ENCODE peak calls at places on chromosomes 3 and 15, in ten cellular contexts. F is foreskin fibroblast; Y is kidney tubule cell; E is NCI-H1694 treated with DMSO at 0.1 percent for 48 hours; A is SJSA1; H is activated gamma-delta T cell treated with Interleukin-2 at 50 U/mL for 16 hours; U is NCI-H774; Z is stimulated activated naive CD8-positive, alpha-beta T cell treated with anti-CD3 and anti-CD28 coated beads, Interleukin-15, Interleukin-2, amounts not matched to agents 100 U/mL and 50 U/mL, for 24 hours; K is ovary; Q is activated T-cell treated with anti-CD3 and anti-CD28 coated beads for 1 hour. O is an unnamed sample.
A peak's percentile ranks its signal among the peaks of the same experiment; 100 is the strongest.

GRCh38 chr3:58250093-58250707 is 12.6 kb downstream of the ABHD6 start:
- DNase-seq in F (no peak), Y (no peak), E (no peak), A (no peak), H (no peak), U (no peak), Z (no peak), K (no peak), Q (no peak), O (no peak)

GRCh38 chr3:8739757-8740508 is 6.3 kb downstream of the CAV3 start:
- DNase-seq in F (peak; percentile 83), Y (peak; percentile 97), E (no peak), A (peak; percentile 74), H (no peak), U (no peak), Z (peak; percentile 4), K (no peak), Q (no peak), O (no peak)

GRCh38 chr3:12978682-12979081 is 94.5 kb downstream of the IQSEC1 start:
- DNase-seq in F (no peak), Y (no peak), E (no peak), A (no peak), H (no peak), U (no peak), Z (no peak), K (no peak), Q (no peak), O (no peak)

GRCh38 chr3:27244374-27244773 is 124.8 kb downstream of the NEK10 start:
- DNase-seq in F (no peak), Y (no peak), E (no peak), A (no peak), H (no peak), U (no peak), Z (no peak), K (no peak), Q (no peak), O (no peak)

GRCh38 chr15:52103217-52104207 is 9.1 kb downstream of the BCL2L10 start:
- DNase-seq in F (peak; percentile 94), Y (peak; percentile 92), E (no peak), A (peak; percentile 69), H (no peak), U (no peak), Z (no peak), K (peak; percentile 47), Q (no peak), O (no peak)

GRCh38 chr3:48928679-48929078 is 10.0 kb downstream of the ARIH2 start:
- DNase-seq in F (no peak), Y (no peak), E (no peak), A (no peak), H (no peak), U (no peak), Z (no peak), K (no peak), Q (no peak), O (no peak)

GRCh38 chr15:53833134-53833624 is 73.7 kb upstream of the WDR72 start:
- DNase-seq in F (no peak), Y (peak; percentile 59), E (no peak), A (peak; percentile 25), H (no peak), U (no peak), Z (no peak), K (no peak), Q (no peak), O (no peak)

GRCh38 chr15:51697150-51697549 is 15.8 kb downstream of the SCG3 start:
- DNase-seq in F (no peak), Y (no peak), E (no peak), A (no peak), H (no peak), U (no peak), Z (no peak), K (no peak), Q (no peak), O (no peak)

GRCh38 chr3:150975096-150975991 is 2.8 kb upstream of the CLRN1 start:
- DNase-seq in F (no peak), Y (no peak), E (no peak), A (no peak), H (no peak), U (no peak), Z (no peak), K (no peak), Q (no peak), O (no peak)

GRCh38 chr15:62506217-62506805 is 341.2 kb upstream of the C2CD4B start:
- DNase-seq in F (peak; percentile 59), Y (peak; percentile 56), E (no peak), A (peak; percentile 82), H (no peak), U (no peak), Z (no peak), K (no peak), Q (no peak), O (no peak)

GRCh38 chr3:152443212-152444023 is 174.7 kb downstream of the MBNL1 start:
- DNase-seq in F (no peak), Y (no peak), E (no peak), A (no peak), H (no peak), U (no peak), Z (no peak), K (no peak), Q (no peak), O (no peak)

GRCh38 chr3:135944831-135945230 is 20.7 kb upstream of the PPP2R3A start:
- DNase-seq in F (no peak), Y (no peak), E (peak; percentile 2), A (no peak), H (no peak), U (no peak), Z (no peak), K (no peak), Q (no peak), O (no peak)

GRCh38 chr3:52343946-52344600 is 28.0 kb downstream of the DNAH1 start:
- DNase-seq in F (no peak), Y (no peak), E (no peak), A (no peak), H (no peak), U (no peak), Z (no peak), K (no peak), Q (no peak), O (no peak)

GRCh38 chr15:68653031-68653635 is 74.3 kb downstream of the CORO2B start:
- DNase-seq in F (no peak), Y (no peak), E (no peak), A (no peak), H (no peak), U (no peak), Z (no peak), K (peak; percentile 12), Q (no peak), O (no peak)

GRCh38 chr3:25455316-25456232 is 27.5 kb downstream of the RARB start:
- DNase-seq in F (peak; percentile 78), Y (peak; percentile 56), E (peak; percentile 31), A (peak; percentile 53), H (no peak), U (no peak), Z (no peak), K (no peak), Q (no peak), O (no peak)

GRCh38 chr3:82448320-82448719 is 686.9 kb upstream of the GBE1 start:
- DNase-seq in F (no peak), Y (no peak), E (no peak), A (no peak), H (no peak), U (no peak), Z (no peak), K (no peak), Q (no peak), O (no peak)

GRCh38 chr3:18656410-18656809 is 231.3 kb upstream of the SATB1 start:
- DNase-seq in F (no peak), Y (no peak), E (no peak), A (no peak), H (no peak), U (no peak), Z (no peak), K (no peak), Q (no peak), O (no peak)

GRCh38 chr3:126034481-126035361 is 49.2 kb downstream of the SLC41A3 start:
- DNase-seq in F (no peak), Y (peak; percentile 15), E (no peak), A (no peak), H (no peak), U (no peak), Z (no peak), K (no peak), Q (no peak), O (no peak)

GRCh38 chr3:51862886-51863285 is 1.5 kb downstream of the IQCF2 start:
- DNase-seq in F (no peak), Y (no peak), E (no peak), A (no peak), H (no peak), U (no peak), Z (no peak), K (no peak), Q (no peak), O (no peak)

GRCh38 chr3:34859741-34860140 is 779.6 kb upstream of the ARPP21 start:
- DNase-seq in F (no peak), Y (no peak), E (no peak), A (no peak), H (no peak), U (no peak), Z (no peak), K (no peak), Q (no peak), O (no peak)

GRCh38 chr3:100103558-100104441 is 10.5 kb downstream of the FILIP1L start:
- DNase-seq in F (peak; percentile 69), Y (peak; percentile 70), E (peak; percentile 56), A (peak; percentile 78), H (no peak), U (peak; percentile 35), Z (peak; percentile 22), K (no peak), Q (no peak), O (no peak)

GRCh38 chr15:58498821-58499580 is 67.2 kb downstream of the LIPC start:
- DNase-seq in F (peak; percentile 96), Y (peak; percentile 99), E (no peak), A (peak; percentile 96), H (no peak), U (no peak), Z (no peak), K (no peak), Q (no peak), O (no peak)

GRCh38 chr15:66504563-66505429 is at the start of the genes RPL4 and ZWILCH:
- DNase-seq in F (peak; percentile 76), Y (peak; percentile 94), E (peak; percentile 57), A (peak; percentile 97), H (peak; percentile 77), U (peak; percentile 71), Z (peak; percentile 81), K (peak; percentile 84), Q (peak; percentile 69), O (peak; percentile 72)

GRCh38 chr15:33068531-33068990 is 126.0 kb downstream of the FMN1 start:
- DNase-seq in F (peak; percentile 60), Y (peak; percentile 96), E (no peak), A (peak; percentile 71), H (no peak), U (peak; percentile 62), Z (no peak), K (no peak), Q (no peak), O (no peak)

GRCh38 chr15:29554531-29554930 is 267.7 kb downstream of the TJP1 start:
- DNase-seq in F (peak; percentile 18), Y (no peak), E (no peak), A (no peak), H (no peak), U (no peak), Z (no peak), K (no peak), Q (no peak), O (no peak)

GRCh38 chr3:166013073-166013679 is 176.0 kb upstream of the BCHE start:
- DNase-seq in F (no peak), Y (peak; percentile 50), E (peak; percentile 34), A (no peak), H (no peak), U (no peak), Z (no peak), K (no peak), Q (no peak), O (no peak)

GRCh38 chr3:171234298-171235020 is 207.9 kb upstream of the SLC2A2 start:
- DNase-seq in F (no peak), Y (no peak), E (no peak), A (no peak), H (no peak), U (no peak), Z (no peak), K (no peak), Q (no peak), O (peak; percentile 4)

GRCh38 chr15:99998661-99999101 is 265.4 kb upstream of the LYSMD4 start:
- DNase-seq in F (no peak), Y (peak; percentile 60), E (no peak), A (no peak), H (no peak), U (no peak), Z (no peak), K (no peak), Q (no peak), O (no peak)